ENCODE peak calls at places on chromosomes 7 and 10, in ten cellular contexts. V, D, P, G, U, W, N, A, R and L are unnamed samples.

GRCh38 chr7:37921340-37921805 is 933 bp downstream of the EPDR1 start:
- DNase-seq in V (no peak), D (no peak), P (no peak), G (peak), U (no peak), W (peak), N (no peak), A (no peak), R (no peak), L (no peak)

GRCh38 chr10:124669141-124669823 is 74.9 kb downstream of the FAM53B start:
- DNase-seq in V (no peak), D (no peak), P (no peak), G (no peak), U (no peak), W (no peak), N (no peak), A (no peak), R (no peak), L (no peak)

GRCh38 chr7:123747089-123747488 is 1.7 kb downstream of the WASL start:
- DNase-seq in V (no peak), D (no peak), P (no peak), G (no peak), U (no peak), W (no peak), N (peak), A (no peak), R (no peak), L (no peak)

GRCh38 chr7:154916381-154917213 is 86.3 kb downstream of the PAXIP1 start:
- DNase-seq in V (no peak), D (no peak), P (no peak), G (no peak), U (no peak), W (no peak), N (no peak), A (no peak), R (no peak), L (no peak)

GRCh38 chr10:113961261-113961938 is 82.3 kb upstream of the ADRB1 start:
- DNase-seq in V (no peak), D (no peak), P (no peak), G (no peak), U (no peak), W (no peak), N (peak), A (no peak), R (no peak), L (no peak)

GRCh38 chr7:153504288-153505075 is 547.7 kb upstream of the DPP6 start:
- DNase-seq in V (no peak), D (no peak), P (no peak), G (no peak), U (no peak), W (no peak), N (no peak), A (no peak), R (no peak), L (no peak)

GRCh38 chr7:117872565-117873055 is 631 bp downstream of the CTTNBP2 start:
- DNase-seq in V (peak), D (no peak), P (no peak), G (peak), U (no peak), W (peak), N (no peak), A (peak), R (no peak), L (no peak)

GRCh38 chr10:75111906-75112703 is 649 bp downstream of the SAMD8 start:
- DNase-seq in V (peak), D (peak), P (peak), G (peak), U (peak), W (peak), N (peak), A (peak), R (peak), L (no peak)

GRCh38 chr10:59155556-59155955 is 20.9 kb upstream of the PHYHIPL start:
- DNase-seq in V (no peak), D (no peak), P (no peak), G (no peak), U (no peak), W (no peak), N (no peak), A (no peak), R (no peak), L (no peak)

GRCh38 chr7:29106128-29106988 is 40.0 kb downstream of the CPVL start:
- DNase-seq in V (peak), D (peak), P (no peak), G (peak), U (peak), W (peak), N (peak), A (peak), R (no peak), L (no peak)

GRCh38 chr10:44963772-44964633 is 4.4 kb downstream of the RASSF4 start:
- DNase-seq in V (peak), D (no peak), P (no peak), G (peak), U (no peak), W (peak), N (peak), A (peak), R (peak), L (peak)

GRCh38 chr10:34906021-34906965 is 91.2 kb upstream of the PARD3 start:
- DNase-seq in V (no peak), D (no peak), P (no peak), G (no peak), U (no peak), W (peak), N (no peak), A (no peak), R (peak), L (no peak)

GRCh38 chr10:122034149-122034756 is 45.3 kb downstream of the TACC2 start:
- DNase-seq in V (no peak), D (peak), P (no peak), G (peak), U (peak), W (no peak), N (no peak), A (no peak), R (no peak), L (no peak)